ENCODE peak calls at places on chromosomes 6 and 20, in eight cellular contexts. Z is astrocyte, D is Peyer's patch, Y is endodermal cell, F is psoas muscle, E is uterus, A is right cardiac atrium, V is GM23338. U is an unnamed sample.

GRCh38 chr20:56001106-56001785 is 4.1 kb downstream of the CBLN4 start:
- DNase-seq in A (no peak), Z (no peak), D (no peak), E (no peak), F (no peak), Y (no peak), V (no peak), U (no peak)

GRCh38 chr6:166440729-166441128 is 58.0 kb upstream of the MPC1 start:
- DNase-seq in D (no peak), V (no peak), F (no peak), Y (no peak), E (no peak), Z (no peak), A (no peak), U (no peak)

GRCh38 chr6:112432853-112433252 is 85.7 kb downstream of the RFPL4B start:
- DNase-seq in Z (no peak), E (no peak), A (no peak), F (no peak), V (no peak), D (no peak), Y (no peak), U (no peak)

GRCh38 chr6:114164206-114164605 is 178.6 kb downstream of the HS3ST5 start:
- DNase-seq in E (no peak), V (no peak), Y (no peak), D (no peak), F (no peak), Z (no peak), A (no peak), U (no peak)

GRCh38 chr6:85405175-85405852 is 44.6 kb upstream of the NT5E start:
- DNase-seq in F (no peak), Y (no peak), D (peak; percentile 57), E (no peak), V (no peak), Z (peak; percentile 74), A (no peak), U (no peak)

GRCh38 chr6:75436869-75437268 is 56.7 kb downstream of the FILIP1 start:
- DNase-seq in V (no peak), A (peak; percentile 54), E (peak; percentile 47), D (no peak), Y (no peak), Z (no peak), F (peak; percentile 62), U (peak; percentile 52)

GRCh38 chr6:166007349-166008263 is 160.0 kb downstream of the TBXT start:
- DNase-seq in F (peak; percentile 55), D (no peak), E (peak; percentile 74), Z (peak; percentile 80), V (no peak), Y (no peak), A (peak; percentile 80), U (peak; percentile 75)

GRCh38 chr6:134291156-134291555 is 26.8 kb downstream of the SGK1 start:
- DNase-seq in A (no peak), Z (no peak), V (no peak), Y (no peak), D (no peak), F (no peak), E (no peak), U (no peak)

GRCh38 chr6:43149260-43149659 is 21.8 kb upstream of the SRF start:
- DNase-seq in F (no peak), E (no peak), D (no peak), V (no peak), Y (no peak), Z (peak; percentile 32), A (no peak), U (no peak)

GRCh38 chr20:54220722-54221121 is 12.8 kb downstream of the PFDN4 start:
- DNase-seq in Z (no peak), A (no peak), F (no peak), D (no peak), V (no peak), Y (peak; percentile 47), E (no peak), U (no peak)

GRCh38 chr6:16836186-16836981 is 75.1 kb upstream of the ATXN1 start:
- DNase-seq in A (no peak), F (no peak), D (no peak), E (no peak), Y (no peak), Z (no peak), V (no peak), U (no peak)

GRCh38 chr20:47502801-47503239 is 1.1 kb downstream of the NCOA3 start:
- DNase-seq in Z (peak; percentile 33), D (no peak), E (no peak), F (no peak), A (no peak), Y (no peak), V (peak; percentile 44), U (no peak)

GRCh38 chr6:170451762-170452651 is 101.1 kb downstream of the PSMB1 start:
- DNase-seq in D (no peak), A (no peak), F (peak; percentile 4), Y (peak; percentile 34), V (no peak), Z (no peak), E (no peak), U (no peak)

GRCh38 chr6:150345786-150346185 is 23.0 kb upstream of the IYD start:
- DNase-seq in V (no peak), E (no peak), F (no peak), A (no peak), D (no peak), Y (no peak), Z (peak; percentile 62), U (no peak)

GRCh38 chr6:8131265-8131897 is 29.0 kb upstream of the EEF1E1 start:
- DNase-seq in A (no peak), V (peak; percentile 90), E (peak; percentile 24), F (no peak), D (no peak), Z (peak; percentile 29), Y (peak; percentile 90), U (no peak)

GRCh38 chr20:19886666-19887288 is 128.7 kb downstream of the RIN2 start:
- DNase-seq in E (no peak), V (peak; percentile 37), Y (peak; percentile 49), F (no peak), Z (no peak), D (peak; percentile 58), A (no peak), U (no peak)

GRCh38 chr6:44650947-44651346 is 263.4 kb downstream of the CDC5L start:
- DNase-seq in E (no peak), V (no peak), Z (peak; percentile 75), A (no peak), F (no peak), D (no peak), Y (peak; percentile 56), U (no peak)

GRCh38 chr20:32028647-32029372 is 18.6 kb downstream of the CCM2L start:
- DNase-seq in A (no peak), V (peak; percentile 62), D (no peak), Y (peak; percentile 79), E (no peak), Z (no peak), F (no peak), U (no peak)

GRCh38 chr20:50270569-50270968 is 79.9 kb downstream of the CEBPB start:
- DNase-seq in V (no peak), E (no peak), Y (no peak), F (no peak), Z (no peak), A (no peak), D (no peak), U (peak; percentile 55)

GRCh38 chr6:144007779-144008500 is at the start of gene PLAGL1:
- DNase-seq in F (peak; percentile 72), E (peak; percentile 56), D (peak; percentile 69), Z (peak; percentile 45), A (peak; percentile 84), V (peak; percentile 74), Y (peak; percentile 78), U (peak; percentile 59)

GRCh38 chr6:47028835-47029360 is 13.2 kb downstream of the ADGRF1 start:
- DNase-seq in A (no peak), D (no peak), Z (no peak), V (no peak), E (no peak), Y (no peak), F (no peak), U (no peak)

GRCh38 chr6:1611572-1612385 is 2.1 kb downstream of the FOXC1 start:
- DNase-seq in A (no peak), F (no peak), D (no peak), E (no peak), Z (peak; percentile 32), Y (peak; percentile 88), V (peak; percentile 49), U (no peak)

GRCh38 chr6:125809771-125810315 is 19.1 kb downstream of the NCOA7 start:
- DNase-seq in Y (no peak), V (no peak), Z (no peak), E (no peak), D (no peak), A (no peak), F (no peak), U (no peak)
- H3K4me1 ChIP-seq in Y (no peaks in the 10 kb centered on the region), V (no peaks in the 10 kb centered on the region), Z (peaks cover 19% of the 10 kb centered on the region), E (no peaks in the 10 kb centered on the region), D (peaks cover 27% of the 10 kb centered on the region), A (peaks cover 9% of the 10 kb centered on the region), F (no peaks in the 10 kb centered on the region), U (peaks cover 25% of the 10 kb centered on the region)

GRCh38 chr20:38435555-38435939 is 419 bp upstream of the SNHG17 start:
- DNase-seq in E (no peak), D (no peak), F (no peak), Z (peak; percentile 81), Y (no peak), A (no peak), V (no peak), U (no peak)
- H3K4me3 ChIP-seq in E (no peak overlapping the region), D (no peak overlapping the region), F (peak overlapping the region; percentile 90), Z (peak overlapping the region; percentile 90), Y (peak overlapping the region; percentile 94), A (no peak overlapping the region), V (peak overlapping the region; percentile 99), U (no peak overlapping the region)

DNA sequence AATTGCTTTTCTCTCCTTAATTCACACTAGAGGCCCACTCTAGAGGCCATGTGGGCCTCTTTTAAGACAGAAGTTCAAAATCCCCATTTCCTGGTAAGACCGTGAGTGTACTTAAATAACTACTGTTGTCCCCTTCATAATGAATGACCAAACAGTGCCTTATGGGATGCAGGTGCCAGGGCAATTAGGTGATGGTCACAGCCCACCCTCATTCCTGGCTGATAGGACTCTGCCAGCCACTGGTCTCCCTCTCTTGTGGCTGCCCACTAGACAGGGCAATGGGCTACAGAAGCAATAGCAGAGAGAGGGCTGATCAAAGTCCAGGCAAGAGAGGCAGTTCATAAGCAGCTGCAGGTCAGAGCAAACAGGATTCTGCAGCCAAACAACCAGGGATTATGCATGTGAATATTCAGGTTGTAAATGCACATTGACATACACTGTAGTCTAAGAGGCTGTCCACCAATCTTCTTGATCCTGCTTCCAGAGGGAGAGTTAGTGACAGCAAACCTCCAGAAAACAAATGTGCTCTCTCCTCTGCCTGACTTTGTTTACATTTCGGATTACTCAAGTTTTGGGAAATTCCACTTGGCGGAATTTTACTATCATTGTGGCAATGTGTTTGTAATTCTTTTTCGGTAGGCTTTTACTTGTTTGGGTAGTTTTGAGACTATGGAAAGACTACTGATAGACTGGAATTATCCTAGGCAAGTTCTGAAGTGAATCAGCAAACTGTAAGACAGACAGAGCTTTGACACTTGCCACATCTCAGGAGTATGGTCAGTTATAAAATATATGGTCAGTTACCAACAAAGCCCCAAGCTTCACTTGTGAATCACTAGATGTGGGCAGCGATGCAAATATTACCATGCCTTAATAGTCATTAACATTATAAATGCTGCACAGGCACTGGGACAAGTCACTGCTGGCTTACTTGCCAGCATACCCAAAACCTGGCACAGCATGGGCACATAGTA is 12.8 kb downstream of the PTPRK start:
- DNase-seq in F (no peak), A (no peak), V (no peak), Z (peak; percentile 71), Y (no peak), E (no peak), D (peak; percentile 63), U (no peak)
- H3K4me1 ChIP-seq in F (peaks cover 6% of the 10 kb centered on the region), A (peaks cover 6% of the 10 kb centered on the region), V (peaks cover 33% of the 10 kb centered on the region), Z (peaks cover 42% of the 10 kb centered on the region), Y (peaks cover 18% of the 10 kb centered on the region), E (no peaks in the 10 kb centered on the region), D (peaks cover 67% of the 10 kb centered on the region), U (peaks cover 54% of the 10 kb centered on the region)

GRCh38 chr20:57128051-57128757 is 138.2 kb downstream of the BMP7 start:
- DNase-seq in E (no peak), Y (no peak), A (no peak), V (no peak), Z (no peak), D (no peak), F (no peak), U (no peak)
- H3K4me3 ChIP-seq in E (no peak overlapping the region), Y (no peak overlapping the region), A (no peak overlapping the region), V (no peak overlapping the region), Z (no peak overlapping the region), D (no peak overlapping the region), F (no peak overlapping the region), U (no peak overlapping the region)

U was measured in heart right ventricle.